ENCODE peak calls at places on chromosomes 11 and 22, in five cellular contexts. One of them, this sample, is unnamed.

GRCh38 chr11:76119779-76120178 is 86.5 kb downstream of the WNT11 start:
- DNase-seq in activated CD4-positive, CD25-positive, alpha-beta regulatory T cell: no peak
- DNase-seq in GM23338: no peak
- DNase-seq in colonic mucosa: peak
- DNase-seq in right cardiac atrium: no peak
- DNase-seq in this sample: no peak

GRCh38 chr11:113531575-113532451 is 56.6 kb upstream of the DRD2 start:
- DNase-seq in activated CD4-positive, CD25-positive, alpha-beta regulatory T cell: no peak
- DNase-seq in GM23338: no peak
- DNase-seq in colonic mucosa: no peak
- DNase-seq in right cardiac atrium: no peak
- DNase-seq in this sample: no peak

GRCh38 chr11:67006029-67006884 is 16.7 kb upstream of the SYT12 start:
- DNase-seq in activated CD4-positive, CD25-positive, alpha-beta regulatory T cell: no peak
- DNase-seq in GM23338: peak
- DNase-seq in colonic mucosa: no peak
- DNase-seq in right cardiac atrium: peak
- DNase-seq in this sample: peak

GRCh38 chr22:36366291-36366708 is 21.5 kb downstream of the MYH9 start:
- DNase-seq in activated CD4-positive, CD25-positive, alpha-beta regulatory T cell: no peak
- DNase-seq in GM23338: no peak
- DNase-seq in colonic mucosa: no peak
- DNase-seq in right cardiac atrium: no peak
- DNase-seq in this sample: no peak

GRCh38 chr22:46738961-46739870 is 1.2 kb upstream of the CERK start:
- DNase-seq in activated CD4-positive, CD25-positive, alpha-beta regulatory T cell: no peak
- DNase-seq in GM23338: peak
- DNase-seq in colonic mucosa: peak
- DNase-seq in right cardiac atrium: peak
- DNase-seq in this sample: peak

GRCh38 chr11:11787305-11788066 is 54.3 kb upstream of the USP47 start:
- DNase-seq in activated CD4-positive, CD25-positive, alpha-beta regulatory T cell: peak
- DNase-seq in GM23338: peak
- DNase-seq in colonic mucosa: peak
- DNase-seq in right cardiac atrium: peak
- DNase-seq in this sample: peak

GRCh38 chr22:46134111-46134705 is 16.1 kb upstream of the PPARA start:
- DNase-seq in activated CD4-positive, CD25-positive, alpha-beta regulatory T cell: no peak
- DNase-seq in GM23338: no peak
- DNase-seq in colonic mucosa: no peak
- DNase-seq in right cardiac atrium: peak
- DNase-seq in this sample: peak

GRCh38 chr22:27674524-27674923 is 127.0 kb downstream of the MN1 start:
- DNase-seq in activated CD4-positive, CD25-positive, alpha-beta regulatory T cell: no peak
- DNase-seq in GM23338: no peak
- DNase-seq in colonic mucosa: no peak
- DNase-seq in right cardiac atrium: no peak
- DNase-seq in this sample: no peak

GRCh38 chr22:41979423-41980250 is 10.4 kb downstream of the SEPTIN3 start:
- DNase-seq in activated CD4-positive, CD25-positive, alpha-beta regulatory T cell: no peak
- DNase-seq in GM23338: no peak
- DNase-seq in colonic mucosa: no peak
- DNase-seq in right cardiac atrium: no peak
- DNase-seq in this sample: no peak

GRCh38 chr11:6667733-6668374 is 12.2 kb upstream of the DCHS1 start:
- DNase-seq in activated CD4-positive, CD25-positive, alpha-beta regulatory T cell: no peak
- DNase-seq in GM23338: peak
- DNase-seq in colonic mucosa: no peak
- DNase-seq in right cardiac atrium: no peak
- DNase-seq in this sample: no peak

GRCh38 chr11:31805629-31806185 is 5.4 kb downstream of the PAX6 start:
- DNase-seq in activated CD4-positive, CD25-positive, alpha-beta regulatory T cell: no peak
- DNase-seq in GM23338: peak
- DNase-seq in colonic mucosa: no peak
- DNase-seq in right cardiac atrium: no peak
- DNase-seq in this sample: no peak

GRCh38 chr11:121426476-121427454 is 25.3 kb upstream of the SORL1 start:
- DNase-seq in activated CD4-positive, CD25-positive, alpha-beta regulatory T cell: no peak
- DNase-seq in GM23338: peak
- DNase-seq in colonic mucosa: peak
- DNase-seq in right cardiac atrium: peak
- DNase-seq in this sample: peak

GRCh38 chr11:11440149-11440548 is 87.1 kb upstream of the CSNK2A3 start:
- DNase-seq in activated CD4-positive, CD25-positive, alpha-beta regulatory T cell: no peak
- DNase-seq in GM23338: peak
- DNase-seq in colonic mucosa: no peak
- DNase-seq in right cardiac atrium: no peak
- DNase-seq in this sample: no peak

GRCh38 chr11:20362481-20362880 is 1.0 kb upstream of the HTATIP2 start:
- DNase-seq in activated CD4-positive, CD25-positive, alpha-beta regulatory T cell: no peak
- DNase-seq in GM23338: no peak
- DNase-seq in colonic mucosa: no peak
- DNase-seq in right cardiac atrium: no peak
- DNase-seq in this sample: no peak

GRCh38 chr22:23061471-23062280 is 8.6 kb upstream of the GNAZ start:
- DNase-seq in activated CD4-positive, CD25-positive, alpha-beta regulatory T cell: no peak
- DNase-seq in GM23338: no peak
- DNase-seq in colonic mucosa: no peak
- DNase-seq in right cardiac atrium: no peak
- DNase-seq in this sample: no peak

GRCh38 chr11:75320643-75321042 is 30.8 kb downstream of the ARRB1 start:
- DNase-seq in activated CD4-positive, CD25-positive, alpha-beta regulatory T cell: no peak
- DNase-seq in GM23338: no peak
- DNase-seq in colonic mucosa: no peak
- DNase-seq in right cardiac atrium: no peak
- DNase-seq in this sample: peak

GRCh38 chr11:23278121-23278520 is 417.8 kb upstream of the CCDC179 start:
- DNase-seq in activated CD4-positive, CD25-positive, alpha-beta regulatory T cell: no peak
- DNase-seq in GM23338: no peak
- DNase-seq in colonic mucosa: no peak
- DNase-seq in right cardiac atrium: no peak
- DNase-seq in this sample: no peak

GRCh38 chr22:19641254-19641982 is 72.9 kb upstream of the SEPTIN5 start:
- DNase-seq in activated CD4-positive, CD25-positive, alpha-beta regulatory T cell: no peak
- DNase-seq in GM23338: peak
- DNase-seq in colonic mucosa: no peak
- DNase-seq in right cardiac atrium: no peak
- DNase-seq in this sample: no peak

This sample was measured in Right ventricle myocardium superior.